ENCODE peak calls at places on chromosomes 11 and 22, in four cellular contexts. H, P, O and R are unnamed samples.

GRCh38 chr11:74754507-74755255 is 6.0 kb downstream of the RNF169 start:
- DNase-seq in P (no peak), H (no peak), O (peak), R (no peak)

GRCh38 chr11:71250512-71251158 is 1.7 kb downstream of the SHANK2 start:
- DNase-seq in P (no peak), H (no peak), O (no peak), R (no peak)

GRCh38 chr22:39994046-39994565 is 648 bp upstream of the FAM83F start:
- DNase-seq in O (peak), P (no peak), H (no peak), R (no peak)

GRCh38 chr11:69601346-69601975 is 39.5 kb upstream of the CCND1 start:
- DNase-seq in O (no peak), P (no peak), H (no peak), R (no peak)

GRCh38 chr11:34564406-34564805 is 50.8 kb upstream of the ELF5 start:
- DNase-seq in H (no peak), P (no peak), O (peak), R (no peak)

GRCh38 chr11:100612766-100613165 is 74.3 kb upstream of the ARHGAP42 start:
- DNase-seq in H (no peak), O (no peak), P (no peak), R (no peak)

GRCh38 chr22:31284756-31285155 is 7.5 kb downstream of the PIK3IP1 start:
- DNase-seq in O (no peak), H (no peak), P (no peak), R (no peak)

GRCh38 chr11:132718711-132719641 is 813.3 kb downstream of the OPCML start:
- DNase-seq in P (no peak), O (peak), H (no peak), R (peak)

GRCh38 chr11:116895053-116895757 is 57.8 kb upstream of the APOA1 start:
- DNase-seq in H (peak), O (no peak), P (no peak), R (peak)

GRCh38 chr11:125952973-125953372 is 7.1 kb downstream of the VSIG10L2 start:
- DNase-seq in O (no peak), H (no peak), P (no peak), R (no peak)

GRCh38 chr22:17774206-17774927 is at the start of gene BID:
- DNase-seq in H (peak), O (peak), P (no peak), R (peak)

GRCh38 chr22:23365961-23366360 is 185.7 kb downstream of the BCR start:
- DNase-seq in H (no peak), P (no peak), O (no peak), R (no peak)

GRCh38 chr11:44625759-44626523 is 60.5 kb downstream of the CD82 start:
- DNase-seq in H (no peak), P (no peak), O (no peak), R (no peak)

GRCh38 chr11:117126223-117126965 is 17.7 kb upstream of the PAFAH1B2 start:
- DNase-seq in O (no peak), P (no peak), H (no peak), R (no peak)

GRCh38 chr11:79377399-79377798 is 63.4 kb downstream of the TENM4 start:
- DNase-seq in P (no peak), O (no peak), H (no peak), R (no peak)

GRCh38 chr11:19918302-19919049 is 205.8 kb downstream of the NAV2 start:
- DNase-seq in O (no peak), P (no peak), H (no peak), R (no peak)

GRCh38 chr11:17611049-17611448 is 64.0 kb downstream of the OTOG start:
- DNase-seq in P (no peak), H (no peak), O (no peak), R (no peak)

GRCh38 chr11:25961539-25961938 is 370.4 kb upstream of the ANO3 start:
- DNase-seq in H (no peak), O (no peak), P (no peak), R (no peak)

GRCh38 chr11:114397349-114397982 is 2.8 kb downstream of the C11orf71 start:
- DNase-seq in H (no peak), P (no peak), O (no peak), R (no peak)

GRCh38 chr11:114614127-114614720 is 18.6 kb upstream of the NXPE4 start:
- DNase-seq in O (no peak), H (no peak), P (no peak), R (no peak)

GRCh38 chr11:113730887-113731726 is 25.0 kb upstream of the TMPRSS5 start:
- DNase-seq in H (peak), O (peak), P (no peak), R (peak)

GRCh38 chr11:36498721-36499120 is 11.4 kb downstream of the TRAF6 start:
- DNase-seq in O (no peak), H (no peak), P (no peak), R (no peak)

GRCh38 chr11:70876685-70877084 is 375.7 kb downstream of the SHANK2 start:
- DNase-seq in O (no peak), H (no peak), P (no peak), R (no peak)

GRCh38 chr22:43211941-43212433 is 25.1 kb upstream of the TTLL12 start:
- DNase-seq in O (no peak), H (no peak), P (no peak), R (no peak)

GRCh38 chr11:89436071-89436470 is 55.1 kb downstream of the NOX4 start:
- DNase-seq in H (peak), P (no peak), O (peak), R (no peak)

GRCh38 chr22:23533771-23534191 is 46.3 kb downstream of the IGLL1 start:
- DNase-seq in P (no peak), H (no peak), O (no peak), R (no peak)

GRCh38 chr11:108912587-108912986 is 247.7 kb downstream of the DDX10 start:
- DNase-seq in H (no peak), P (no peak), O (peak), R (no peak)

GRCh38 chr11:78374917-78375316 is 42.7 kb downstream of the GAB2 start:
- DNase-seq in O (no peak), P (no peak), H (no peak), R (no peak)

GRCh38 chr11:30545507-30545906 is 40.6 kb downstream of the MPPED2 start:
- DNase-seq in P (no peak), O (no peak), H (no peak), R (no peak)
- TF ChIP-seq CTCF in P (no peak), O (no peak), H (no peak), R (no peak)

GRCh38 chr11:134046681-134047449 is 22.0 kb upstream of the JAM3 start:
- DNase-seq in H (no peak), P (no peak), O (no peak), R (no peak)

GRCh38 chr11:134047586-134047999 is 21.3 kb upstream of the JAM3 start:
- DNase-seq in P (no peak), O (peak), H (no peak), R (no peak)

GRCh38 chr11:134044514-134045284 is 24.2 kb upstream of the JAM3 start:
- DNase-seq in P (no peak), H (no peak), O (no peak), R (no peak)

GRCh38 chr11:134048028-134048427 is 20.8 kb upstream of the JAM3 start:
- DNase-seq in O (no peak), H (no peak), P (no peak), R (no peak)

DNA sequence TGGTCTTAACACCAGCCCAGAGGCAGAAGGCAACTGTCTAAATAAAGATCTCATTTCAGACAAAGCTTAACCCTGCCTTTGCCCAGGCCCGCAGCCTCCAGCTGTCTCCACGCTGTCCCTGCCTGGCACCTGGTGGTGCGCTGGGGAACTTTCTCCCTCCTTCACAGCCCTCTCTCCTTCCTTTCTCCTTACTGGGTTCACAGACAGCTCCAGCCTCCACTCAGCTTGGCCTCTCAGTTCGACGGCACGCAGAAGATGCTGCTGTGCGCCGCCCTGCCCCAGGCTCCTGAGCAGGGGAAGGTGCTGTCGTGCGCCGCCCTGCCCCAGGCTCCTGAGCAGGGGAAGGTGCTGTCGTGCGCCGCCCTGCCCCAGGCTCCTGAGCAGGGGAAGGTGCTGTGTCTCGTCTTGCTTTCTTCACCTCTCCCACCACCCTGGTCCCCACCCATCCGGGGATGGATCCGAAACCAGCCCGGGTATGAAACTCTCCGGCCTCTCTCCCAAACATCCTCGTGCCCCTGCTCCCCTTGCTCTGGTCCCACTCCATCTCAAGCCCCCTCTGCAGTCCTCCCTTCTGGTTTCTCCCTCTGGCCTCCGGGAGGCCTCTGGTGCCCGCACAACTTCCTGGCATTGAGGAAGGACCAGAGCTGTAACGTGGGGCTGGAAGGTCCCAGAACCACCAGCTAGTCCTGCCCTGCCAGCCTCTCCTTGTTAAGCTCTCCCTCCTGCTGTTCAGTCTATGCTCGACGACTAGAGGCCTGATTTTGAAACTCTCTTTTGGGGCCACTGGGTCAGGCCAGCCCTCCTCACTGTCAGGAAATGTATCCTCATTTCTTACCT is 22.9 kb upstream of the JAM3 start:
- DNase-seq in P (no peak), H (peak), O (no peak), R (no peak)
- TF ChIP-seq CTCF in P (peak), H (peak), O (peak), R (peak)

DNA sequence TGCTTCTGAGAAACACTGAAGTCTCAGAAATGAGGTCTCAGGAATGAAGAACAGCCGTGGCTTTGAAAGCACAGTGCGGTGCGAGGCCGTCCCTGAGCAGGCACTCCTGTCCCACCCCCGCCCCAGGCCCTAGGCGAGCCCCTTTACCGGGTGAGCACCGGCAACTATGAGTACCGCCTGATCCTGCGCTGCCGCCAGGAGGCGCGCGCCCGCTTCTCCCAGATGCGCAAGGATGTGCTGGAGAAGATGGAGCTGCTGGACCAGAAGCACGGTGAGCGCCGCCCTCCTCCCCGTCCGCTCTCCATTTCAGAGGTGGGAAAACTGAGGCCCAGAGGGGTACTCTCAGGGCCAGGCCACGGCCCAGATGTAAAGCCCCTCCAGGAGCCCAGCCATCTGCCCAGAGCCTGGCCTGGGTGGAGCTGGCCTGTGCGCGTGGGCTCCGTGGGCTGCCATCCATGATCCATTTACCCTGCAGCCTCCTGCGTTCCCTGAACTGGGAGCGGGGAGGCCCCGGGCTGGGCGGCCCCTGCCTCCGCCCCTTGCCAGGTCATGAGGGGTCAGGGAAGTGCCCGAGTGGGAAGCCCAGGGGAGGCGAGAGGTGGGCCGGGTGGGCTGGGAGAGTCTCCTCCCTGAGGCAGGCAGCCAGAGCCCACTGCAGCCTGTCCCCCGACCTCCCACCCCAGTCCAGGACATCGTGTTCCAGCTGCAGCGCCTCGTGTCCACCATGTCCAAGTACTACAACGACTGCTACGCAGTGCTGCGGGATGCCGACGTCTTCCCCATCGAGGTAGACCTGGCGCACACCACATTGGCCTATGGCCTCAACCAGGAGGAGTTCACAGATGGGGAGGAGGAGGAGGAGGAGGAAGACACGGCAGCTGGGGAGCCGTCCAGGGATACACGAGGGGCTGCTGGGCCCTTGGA is 9.5 kb downstream of the SLC16A8 start:
- DNase-seq in O (peak), H (peak), P (no peak), R (no peak)
- TF ChIP-seq CTCF in O (peak), H (peak), P (no peak), R (peak)

GRCh38 chr11:41246399-41246745 is 213.1 kb downstream of the LRRC4C start:
- DNase-seq in H (no peak), P (no peak), O (no peak), R (no peak)

GRCh38 chr11:41250408-41250807 is 209.0 kb downstream of the LRRC4C start:
- DNase-seq in P (no peak), H (no peak), O (no peak), R (no peak)

GRCh38 chr11:41245184-41245583 is 214.3 kb downstream of the LRRC4C start:
- DNase-seq in O (no peak), H (no peak), P (no peak), R (no peak)

GRCh38 chr11:41245704-41246398 is 213.6 kb downstream of the LRRC4C start:
- DNase-seq in P (no peak), O (no peak), H (no peak), R (no peak)
- TF ChIP-seq CTCF in P (no peak), O (no peak), H (no peak), R (no peak)

GRCh38 chr11:9057032-9057431 is 34.4 kb downstream of the SCUBE2 start:
- DNase-seq in H (no peak), O (peak), P (no peak), R (no peak)
- TF ChIP-seq CTCF in H (no peak), O (no peak), P (no peak), R (no peak)

GRCh38 chr11:65236194-65237059 is 25.3 kb upstream of the POLA2 start:
- DNase-seq in O (no peak), P (no peak), H (no peak), R (no peak)
- TF ChIP-seq CTCF in O (no peak), P (no peak), H (no peak), R (no peak)

GRCh38 chr11:64007629-64008282 is 21.5 kb downstream of the OTUB1 start:
- DNase-seq in O (no peak), P (no peak), H (peak), R (peak)
- TF ChIP-seq CTCF in O (no peak), P (no peak), H (peak), R (peak)

DNA sequence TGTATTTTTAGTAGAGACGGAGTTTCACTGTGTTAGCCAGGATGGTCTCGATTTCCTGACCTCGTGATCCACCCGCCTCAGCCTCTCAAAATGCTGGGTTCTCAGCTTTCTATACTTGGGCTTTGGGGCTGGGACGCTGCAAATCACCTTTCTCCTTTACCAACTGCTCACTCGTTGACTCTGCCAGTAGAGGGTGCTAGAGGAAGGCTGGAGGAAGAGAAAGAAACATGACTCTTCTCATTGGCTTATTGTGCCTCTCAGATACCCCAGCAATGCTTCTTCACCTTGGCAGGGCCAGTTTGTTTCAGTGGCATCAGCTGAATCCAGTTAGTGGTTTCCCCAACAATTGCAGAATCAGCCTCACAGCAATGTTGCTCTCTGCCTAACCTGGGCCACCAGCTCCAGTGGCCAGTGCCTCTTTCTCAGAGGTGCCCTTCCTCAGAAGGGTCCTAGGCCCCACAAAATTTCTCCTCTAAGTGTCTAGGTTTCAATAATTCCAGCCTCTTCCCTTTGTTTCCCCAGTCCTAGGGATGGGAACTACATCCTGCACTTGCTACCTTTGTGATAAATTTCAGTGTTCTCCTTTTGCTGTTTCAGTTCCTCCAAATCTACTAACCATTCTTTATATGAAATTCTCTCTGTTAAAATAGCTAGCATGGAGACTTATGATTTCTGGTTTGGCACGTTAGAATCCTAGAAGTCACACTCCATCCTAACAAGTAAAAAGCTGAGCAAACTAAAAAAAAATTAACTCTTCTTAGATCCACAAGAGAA is 71.5 kb upstream of the VSTM5 start:
- DNase-seq in P (no peak), O (peak), H (peak), R (peak)
- TF ChIP-seq CTCF in P (no peak), O (peak), H (peak), R (peak)

GRCh38 chr22:33659423-33659822 is 260.9 kb downstream of the LARGE1 start:
- DNase-seq in P (no peak), H (no peak), O (no peak), R (no peak)
- TF ChIP-seq CTCF in P (no peak), H (no peak), O (no peak), R (no peak)